ENCODE peak calls at places on chromosomes 16 and 17, in nine cellular contexts. One of them, this sample, is unnamed.

GRCh38 chr17:63533433-63534077 is 10.4 kb downstream of the KCNH6 start:
- DNase-seq in pancreas: no peak
- DNase-seq in ascending aorta: no peak
- DNase-seq in heart left ventricle: no peak
- DNase-seq in A549: no peak
- DNase-seq in fibroblast of lung: no peak
- DNase-seq in thoracic aorta: no peak
- DNase-seq in cardiac muscle cell: no peak
- DNase-seq in PC-3: no peak
- DNase-seq in this sample: no peak

GRCh38 chr17:40061532-40062038 is 1.2 kb upstream of the THRA start:
- DNase-seq in pancreas: no peak
- DNase-seq in ascending aorta: no peak
- DNase-seq in heart left ventricle: peak
- DNase-seq in A549: no peak
- DNase-seq in fibroblast of lung: no peak
- DNase-seq in thoracic aorta: no peak
- DNase-seq in cardiac muscle cell: no peak
- DNase-seq in PC-3: no peak
- DNase-seq in this sample: no peak

GRCh38 chr16:12336158-12336557 is 359.6 kb downstream of the SNX29 start:
- DNase-seq in pancreas: no peak
- DNase-seq in ascending aorta: no peak
- DNase-seq in heart left ventricle: no peak
- DNase-seq in A549: no peak
- DNase-seq in fibroblast of lung: no peak
- DNase-seq in thoracic aorta: no peak
- DNase-seq in cardiac muscle cell: no peak
- DNase-seq in PC-3: no peak
- DNase-seq in this sample: no peak

GRCh38 chr17:13792314-13792713 is 190.6 kb upstream of the HS3ST3A1 start:
- DNase-seq in pancreas: no peak
- DNase-seq in ascending aorta: no peak
- DNase-seq in heart left ventricle: no peak
- DNase-seq in A549: no peak
- DNase-seq in fibroblast of lung: peak
- DNase-seq in thoracic aorta: no peak
- DNase-seq in cardiac muscle cell: peak
- DNase-seq in PC-3: no peak
- DNase-seq in this sample: no peak

GRCh38 chr17:1592751-1593629 is 30.4 kb upstream of the PITPNA start:
- DNase-seq in pancreas: no peak
- DNase-seq in ascending aorta: no peak
- DNase-seq in heart left ventricle: no peak
- DNase-seq in A549: no peak
- DNase-seq in fibroblast of lung: no peak
- DNase-seq in thoracic aorta: no peak
- DNase-seq in cardiac muscle cell: no peak
- DNase-seq in PC-3: no peak
- DNase-seq in this sample: no peak

GRCh38 chr16:405548-406506 is 4.1 kb downstream of the DECR2 start:
- DNase-seq in pancreas: no peak
- DNase-seq in ascending aorta: no peak
- DNase-seq in heart left ventricle: no peak
- DNase-seq in A549: no peak
- DNase-seq in fibroblast of lung: no peak
- DNase-seq in thoracic aorta: no peak
- DNase-seq in cardiac muscle cell: no peak
- DNase-seq in PC-3: no peak
- DNase-seq in this sample: no peak

GRCh38 chr16:80719573-80719972 is 84.8 kb downstream of the CDYL2 start:
- DNase-seq in pancreas: no peak
- DNase-seq in ascending aorta: no peak
- DNase-seq in heart left ventricle: no peak
- DNase-seq in A549: no peak
- DNase-seq in fibroblast of lung: no peak
- DNase-seq in thoracic aorta: no peak
- DNase-seq in cardiac muscle cell: no peak
- DNase-seq in PC-3: no peak
- DNase-seq in this sample: no peak

GRCh38 chr16:6009151-6009550 is 911.6 kb upstream of the EEF2KMT start:
- DNase-seq in pancreas: no peak
- DNase-seq in ascending aorta: no peak
- DNase-seq in heart left ventricle: no peak
- DNase-seq in A549: no peak
- DNase-seq in fibroblast of lung: no peak
- DNase-seq in thoracic aorta: no peak
- DNase-seq in cardiac muscle cell: no peak
- DNase-seq in PC-3: no peak
- DNase-seq in this sample: no peak

GRCh38 chr17:80510772-80511171 is 33.9 kb upstream of the RPTOR start:
- DNase-seq in pancreas: no peak
- DNase-seq in ascending aorta: no peak
- DNase-seq in heart left ventricle: no peak
- DNase-seq in A549: no peak
- DNase-seq in fibroblast of lung: no peak
- DNase-seq in thoracic aorta: no peak
- DNase-seq in cardiac muscle cell: no peak
- DNase-seq in PC-3: no peak
- DNase-seq in this sample: no peak

GRCh38 chr16:75591001-75591852 is 25.0 kb downstream of the GABARAPL2 start:
- DNase-seq in pancreas: no peak
- DNase-seq in ascending aorta: peak
- DNase-seq in heart left ventricle: peak
- DNase-seq in A549: no peak
- DNase-seq in fibroblast of lung: peak
- DNase-seq in thoracic aorta: peak
- DNase-seq in cardiac muscle cell: peak
- DNase-seq in PC-3: no peak
- DNase-seq in this sample: peak

GRCh38 chr17:1492249-1493206 is at the start of gene MYO1C:
- DNase-seq in pancreas: no peak
- DNase-seq in ascending aorta: no peak
- DNase-seq in heart left ventricle: no peak
- DNase-seq in A549: no peak
- DNase-seq in fibroblast of lung: no peak
- DNase-seq in thoracic aorta: no peak
- DNase-seq in cardiac muscle cell: no peak
- DNase-seq in PC-3: peak
- DNase-seq in this sample: no peak

GRCh38 chr16:78289368-78289767 is 189.9 kb downstream of the WWOX start:
- DNase-seq in pancreas: no peak
- DNase-seq in ascending aorta: no peak
- DNase-seq in heart left ventricle: no peak
- DNase-seq in A549: no peak
- DNase-seq in fibroblast of lung: no peak
- DNase-seq in thoracic aorta: no peak
- DNase-seq in cardiac muscle cell: no peak
- DNase-seq in PC-3: no peak
- DNase-seq in this sample: no peak

GRCh38 chr17:3815925-3816324 is 14.9 kb upstream of the ITGAE start:
- DNase-seq in pancreas: no peak
- DNase-seq in ascending aorta: no peak
- DNase-seq in heart left ventricle: no peak
- DNase-seq in A549: no peak
- DNase-seq in fibroblast of lung: no peak
- DNase-seq in thoracic aorta: no peak
- DNase-seq in cardiac muscle cell: no peak
- DNase-seq in PC-3: no peak
- DNase-seq in this sample: no peak
- TF ChIP-seq CTCF in pancreas: no peak
- TF ChIP-seq CTCF in ascending aorta: no peak
- TF ChIP-seq CTCF in heart left ventricle: no peak
- TF ChIP-seq CTCF in A549: no peak
- TF ChIP-seq CTCF in fibroblast of lung: no peak
- TF ChIP-seq CTCF in thoracic aorta: no peak
- TF ChIP-seq CTCF in cardiac muscle cell: no peak
- TF ChIP-seq CTCF in PC-3: peak
- TF ChIP-seq CTCF in this sample: peak

GRCh38 chr16:66359811-66360608 is 6.5 kb upstream of the CDH5 start:
- DNase-seq in pancreas: no peak
- DNase-seq in ascending aorta: no peak
- DNase-seq in heart left ventricle: peak
- DNase-seq in A549: no peak
- DNase-seq in fibroblast of lung: no peak
- DNase-seq in thoracic aorta: no peak
- DNase-seq in cardiac muscle cell: no peak
- DNase-seq in PC-3: no peak
- DNase-seq in this sample: no peak

GRCh38 chr16:66359012-66359411 is 7.5 kb upstream of the CDH5 start:
- DNase-seq in pancreas: no peak
- DNase-seq in ascending aorta: no peak
- DNase-seq in heart left ventricle: no peak
- DNase-seq in A549: peak
- DNase-seq in fibroblast of lung: peak
- DNase-seq in thoracic aorta: no peak
- DNase-seq in cardiac muscle cell: peak
- DNase-seq in PC-3: peak
- DNase-seq in this sample: no peak

GRCh38 chr16:66363196-66363777 is 3.2 kb upstream of the CDH5 start:
- DNase-seq in pancreas: no peak
- DNase-seq in ascending aorta: no peak
- DNase-seq in heart left ventricle: no peak
- DNase-seq in A549: no peak
- DNase-seq in fibroblast of lung: no peak
- DNase-seq in thoracic aorta: no peak
- DNase-seq in cardiac muscle cell: no peak
- DNase-seq in PC-3: no peak
- DNase-seq in this sample: no peak

GRCh38 chr16:66360624-66361324 is 5.7 kb upstream of the CDH5 start:
- DNase-seq in pancreas: no peak
- DNase-seq in ascending aorta: no peak
- DNase-seq in heart left ventricle: peak
- DNase-seq in A549: no peak
- DNase-seq in fibroblast of lung: no peak
- DNase-seq in thoracic aorta: no peak
- DNase-seq in cardiac muscle cell: no peak
- DNase-seq in PC-3: no peak
- DNase-seq in this sample: no peak

GRCh38 chr16:66361604-66362135 is 4.8 kb upstream of the CDH5 start:
- DNase-seq in pancreas: no peak
- DNase-seq in ascending aorta: no peak
- DNase-seq in heart left ventricle: no peak
- DNase-seq in A549: no peak
- DNase-seq in fibroblast of lung: no peak
- DNase-seq in thoracic aorta: no peak
- DNase-seq in cardiac muscle cell: no peak
- DNase-seq in PC-3: no peak
- DNase-seq in this sample: no peak
- H3K27ac ChIP-seq in pancreas: no peak
- H3K27ac ChIP-seq in ascending aorta: no peak
- H3K27ac ChIP-seq in heart left ventricle: peak
- H3K27ac ChIP-seq in A549: no peak
- H3K27ac ChIP-seq in fibroblast of lung: no peak
- H3K27ac ChIP-seq in thoracic aorta: no peak
- H3K27ac ChIP-seq in cardiac muscle cell: no peak
- H3K27ac ChIP-seq in PC-3: no peak
- H3K27ac ChIP-seq in this sample: no peak

GRCh38 chr16:57231821-57232350 is 13.2 kb upstream of the ARL2BP start:
- DNase-seq in pancreas: no peak
- DNase-seq in ascending aorta: no peak
- DNase-seq in heart left ventricle: no peak
- DNase-seq in A549: no peak
- DNase-seq in fibroblast of lung: no peak
- DNase-seq in thoracic aorta: no peak
- DNase-seq in cardiac muscle cell: no peak
- DNase-seq in PC-3: no peak
- DNase-seq in this sample: no peak

GRCh38 chr16:57233944-57234706 is 10.9 kb upstream of the ARL2BP start:
- DNase-seq in pancreas: no peak
- DNase-seq in ascending aorta: no peak
- DNase-seq in heart left ventricle: no peak
- DNase-seq in A549: no peak
- DNase-seq in fibroblast of lung: no peak
- DNase-seq in thoracic aorta: no peak
- DNase-seq in cardiac muscle cell: no peak
- DNase-seq in PC-3: no peak
- DNase-seq in this sample: no peak

GRCh38 chr16:57238682-57239081 is 6.4 kb upstream of the ARL2BP start:
- DNase-seq in pancreas: no peak
- DNase-seq in ascending aorta: no peak
- DNase-seq in heart left ventricle: no peak
- DNase-seq in A549: no peak
- DNase-seq in fibroblast of lung: no peak
- DNase-seq in thoracic aorta: no peak
- DNase-seq in cardiac muscle cell: no peak
- DNase-seq in PC-3: no peak
- DNase-seq in this sample: no peak

GRCh38 chr16:57235128-57236092 is 9.6 kb upstream of the ARL2BP start:
- DNase-seq in pancreas: no peak
- DNase-seq in ascending aorta: no peak
- DNase-seq in heart left ventricle: no peak
- DNase-seq in A549: no peak
- DNase-seq in fibroblast of lung: peak
- DNase-seq in thoracic aorta: no peak
- DNase-seq in cardiac muscle cell: peak
- DNase-seq in PC-3: peak
- DNase-seq in this sample: no peak

GRCh38 chr16:57234707-57235092 is 10.4 kb upstream of the ARL2BP start:
- DNase-seq in pancreas: no peak
- DNase-seq in ascending aorta: no peak
- DNase-seq in heart left ventricle: no peak
- DNase-seq in A549: no peak
- DNase-seq in fibroblast of lung: no peak
- DNase-seq in thoracic aorta: no peak
- DNase-seq in cardiac muscle cell: no peak
- DNase-seq in PC-3: no peak
- DNase-seq in this sample: no peak
- H3K4me3 ChIP-seq in pancreas: no peak
- H3K4me3 ChIP-seq in ascending aorta: no peak
- H3K4me3 ChIP-seq in heart left ventricle: no peak
- H3K4me3 ChIP-seq in A549: no peak
- H3K4me3 ChIP-seq in fibroblast of lung: no peak
- H3K4me3 ChIP-seq in thoracic aorta: no peak
- H3K4me3 ChIP-seq in cardiac muscle cell: no peak
- H3K4me3 ChIP-seq in PC-3: no peak
- H3K4me3 ChIP-seq in this sample: no peak

GRCh38 chr17:31064707-31065106 is 30.1 kb upstream of the NF1 start:
- DNase-seq in pancreas: no peak
- DNase-seq in ascending aorta: no peak
- DNase-seq in heart left ventricle: no peak
- DNase-seq in A549: no peak
- DNase-seq in fibroblast of lung: no peak
- DNase-seq in thoracic aorta: no peak
- DNase-seq in cardiac muscle cell: no peak
- DNase-seq in PC-3: no peak
- DNase-seq in this sample: no peak

GRCh38 chr17:31060814-31061550 is 33.8 kb upstream of the NF1 start:
- DNase-seq in pancreas: no peak
- DNase-seq in ascending aorta: no peak
- DNase-seq in heart left ventricle: no peak
- DNase-seq in A549: no peak
- DNase-seq in fibroblast of lung: no peak
- DNase-seq in thoracic aorta: no peak
- DNase-seq in cardiac muscle cell: no peak
- DNase-seq in PC-3: no peak
- DNase-seq in this sample: no peak

GRCh38 chr17:31058958-31059357 is 35.8 kb upstream of the NF1 start:
- DNase-seq in pancreas: no peak
- DNase-seq in ascending aorta: no peak
- DNase-seq in heart left ventricle: no peak
- DNase-seq in A549: no peak
- DNase-seq in fibroblast of lung: no peak
- DNase-seq in thoracic aorta: no peak
- DNase-seq in cardiac muscle cell: no peak
- DNase-seq in PC-3: no peak
- DNase-seq in this sample: no peak

GRCh38 chr17:31061678-31062077 is 33.1 kb upstream of the NF1 start:
- DNase-seq in pancreas: no peak
- DNase-seq in ascending aorta: no peak
- DNase-seq in heart left ventricle: no peak
- DNase-seq in A549: no peak
- DNase-seq in fibroblast of lung: no peak
- DNase-seq in thoracic aorta: no peak
- DNase-seq in cardiac muscle cell: no peak
- DNase-seq in PC-3: no peak
- DNase-seq in this sample: no peak
- TF ChIP-seq CTCF in pancreas: no peak
- TF ChIP-seq CTCF in ascending aorta: no peak
- TF ChIP-seq CTCF in heart left ventricle: no peak
- TF ChIP-seq CTCF in A549: no peak
- TF ChIP-seq CTCF in fibroblast of lung: no peak
- TF ChIP-seq CTCF in thoracic aorta: no peak
- TF ChIP-seq CTCF in cardiac muscle cell: no peak
- TF ChIP-seq CTCF in PC-3: no peak
- TF ChIP-seq CTCF in this sample: no peak